ENCODE peak calls at places on chromosomes 4 and X, in ten cellular contexts. One of them, this sample, is unnamed.

GRCh38 chr4:105551968-105552746 is at the start of gene ARHGEF38:
- DNase-seq in effector memory CD8-positive, alpha-beta T cell: no peak
- DNase-seq in astrocyte: peak
- DNase-seq in cortex of kidney: no peak
- DNase-seq in Right ventricle myocardium superior: no peak
- DNase-seq in H4: no peak
- DNase-seq in psoas muscle: no peak
- DNase-seq in A549: no peak
- DNase-seq in EL: peak
- DNase-seq in T47D: peak
- DNase-seq in this sample: no peak

GRCh38 chr4:183130328-183131155 is 31.5 kb downstream of the WWC2 start:
- DNase-seq in effector memory CD8-positive, alpha-beta T cell: no peak
- DNase-seq in astrocyte: peak
- DNase-seq in cortex of kidney: no peak
- DNase-seq in Right ventricle myocardium superior: peak
- DNase-seq in H4: peak
- DNase-seq in psoas muscle: no peak
- DNase-seq in A549: no peak
- DNase-seq in EL: peak
- DNase-seq in T47D: no peak
- DNase-seq in this sample: no peak

GRCh38 chr4:73401412-73401811 is 2.7 kb upstream of the ALB start:
- DNase-seq in effector memory CD8-positive, alpha-beta T cell: no peak
- DNase-seq in astrocyte: no peak
- DNase-seq in cortex of kidney: no peak
- DNase-seq in Right ventricle myocardium superior: no peak
- DNase-seq in H4: no peak
- DNase-seq in psoas muscle: no peak
- DNase-seq in A549: no peak
- DNase-seq in EL: no peak
- DNase-seq in T47D: no peak
- DNase-seq in this sample: no peak

GRCh38 chr4:1199556-1200331 is 27.4 kb upstream of the SPON2 start:
- DNase-seq in effector memory CD8-positive, alpha-beta T cell: no peak
- DNase-seq in astrocyte: no peak
- DNase-seq in cortex of kidney: no peak
- DNase-seq in Right ventricle myocardium superior: peak
- DNase-seq in H4: no peak
- DNase-seq in psoas muscle: no peak
- DNase-seq in A549: no peak
- DNase-seq in EL: no peak
- DNase-seq in T47D: no peak
- DNase-seq in this sample: no peak

GRCh38 chr4:44928062-44928380 is 201.7 kb upstream of the GNPDA2 start:
- DNase-seq in effector memory CD8-positive, alpha-beta T cell: no peak
- DNase-seq in astrocyte: no peak
- DNase-seq in cortex of kidney: no peak
- DNase-seq in Right ventricle myocardium superior: no peak
- DNase-seq in H4: no peak
- DNase-seq in psoas muscle: no peak
- DNase-seq in A549: no peak
- DNase-seq in EL: no peak
- DNase-seq in T47D: no peak
- DNase-seq in this sample: no peak

GRCh38 chr4:154044118-154044517 is 255.2 kb upstream of the SFRP2 start:
- DNase-seq in effector memory CD8-positive, alpha-beta T cell: no peak
- DNase-seq in astrocyte: no peak
- DNase-seq in cortex of kidney: no peak
- DNase-seq in Right ventricle myocardium superior: no peak
- DNase-seq in H4: no peak
- DNase-seq in psoas muscle: no peak
- DNase-seq in A549: no peak
- DNase-seq in EL: no peak
- DNase-seq in T47D: no peak
- DNase-seq in this sample: no peak

GRCh38 chrX:134836497-134836968 is 154.3 kb upstream of the SMIM10 start:
- DNase-seq in effector memory CD8-positive, alpha-beta T cell: no peak
- DNase-seq in astrocyte: peak
- DNase-seq in cortex of kidney: no peak
- DNase-seq in Right ventricle myocardium superior: no peak
- DNase-seq in H4: peak
- DNase-seq in psoas muscle: no peak
- DNase-seq in A549: no peak
- DNase-seq in EL: peak
- DNase-seq in T47D: no peak
- DNase-seq in this sample: no peak

GRCh38 chr4:123162859-123163258 is 233.7 kb upstream of the SPRY1 start:
- DNase-seq in effector memory CD8-positive, alpha-beta T cell: no peak
- DNase-seq in astrocyte: no peak
- DNase-seq in cortex of kidney: no peak
- DNase-seq in Right ventricle myocardium superior: no peak
- DNase-seq in H4: no peak
- DNase-seq in psoas muscle: no peak
- DNase-seq in A549: no peak
- DNase-seq in EL: no peak
- DNase-seq in T47D: no peak
- DNase-seq in this sample: no peak

GRCh38 chrX:1411331-1411730 is 19.4 kb upstream of the SLC25A6 start:
- DNase-seq in effector memory CD8-positive, alpha-beta T cell: no peak
- DNase-seq in astrocyte: no peak
- DNase-seq in cortex of kidney: no peak
- DNase-seq in Right ventricle myocardium superior: no peak
- DNase-seq in H4: no peak
- DNase-seq in psoas muscle: no peak
- DNase-seq in A549: no peak
- DNase-seq in EL: no peak
- DNase-seq in T47D: no peak
- DNase-seq in this sample: no peak

GRCh38 chr4:2932561-2932950 is 30.6 kb downstream of the NOP14 start:
- DNase-seq in effector memory CD8-positive, alpha-beta T cell: no peak
- DNase-seq in astrocyte: no peak
- DNase-seq in cortex of kidney: no peak
- DNase-seq in Right ventricle myocardium superior: no peak
- DNase-seq in H4: no peak
- DNase-seq in psoas muscle: no peak
- DNase-seq in A549: no peak
- DNase-seq in EL: no peak
- DNase-seq in T47D: no peak
- DNase-seq in this sample: no peak

GRCh38 chr4:41747230-41748055 is 1.1 kb downstream of the PHOX2B start:
- DNase-seq in effector memory CD8-positive, alpha-beta T cell: no peak
- DNase-seq in astrocyte: no peak
- DNase-seq in cortex of kidney: no peak
- DNase-seq in Right ventricle myocardium superior: no peak
- DNase-seq in H4: no peak
- DNase-seq in psoas muscle: no peak
- DNase-seq in A549: no peak
- DNase-seq in EL: no peak
- DNase-seq in T47D: no peak
- DNase-seq in this sample: no peak

GRCh38 chr4:39228377-39228776 is 46.0 kb downstream of the WDR19 start:
- DNase-seq in effector memory CD8-positive, alpha-beta T cell: no peak
- DNase-seq in astrocyte: no peak
- DNase-seq in cortex of kidney: no peak
- DNase-seq in Right ventricle myocardium superior: no peak
- DNase-seq in H4: no peak
- DNase-seq in psoas muscle: no peak
- DNase-seq in A549: no peak
- DNase-seq in EL: no peak
- DNase-seq in T47D: no peak
- DNase-seq in this sample: no peak

GRCh38 chrX:9133426-9133825 is 99.5 kb upstream of the FAM9B start:
- DNase-seq in effector memory CD8-positive, alpha-beta T cell: no peak
- DNase-seq in astrocyte: peak
- DNase-seq in cortex of kidney: no peak
- DNase-seq in Right ventricle myocardium superior: no peak
- DNase-seq in H4: no peak
- DNase-seq in psoas muscle: no peak
- DNase-seq in A549: no peak
- DNase-seq in EL: peak
- DNase-seq in T47D: no peak
- DNase-seq in this sample: no peak

GRCh38 chr4:139762715-139763114 is 97.1 kb downstream of the MGST2 start:
- DNase-seq in effector memory CD8-positive, alpha-beta T cell: no peak
- DNase-seq in astrocyte: no peak
- DNase-seq in cortex of kidney: no peak
- DNase-seq in Right ventricle myocardium superior: no peak
- DNase-seq in H4: no peak
- DNase-seq in psoas muscle: no peak
- DNase-seq in A549: no peak
- DNase-seq in EL: no peak
- DNase-seq in T47D: no peak
- DNase-seq in this sample: no peak

GRCh38 chr4:124427095-124427767 is 285.3 kb downstream of the ANKRD50 start:
- DNase-seq in effector memory CD8-positive, alpha-beta T cell: no peak
- DNase-seq in astrocyte: no peak
- DNase-seq in cortex of kidney: no peak
- DNase-seq in Right ventricle myocardium superior: no peak
- DNase-seq in H4: no peak
- DNase-seq in psoas muscle: no peak
- DNase-seq in A549: no peak
- DNase-seq in EL: no peak
- DNase-seq in T47D: no peak
- DNase-seq in this sample: no peak

GRCh38 chr4:67437974-67438713 is 107.2 kb downstream of the CENPC start:
- DNase-seq in effector memory CD8-positive, alpha-beta T cell: no peak
- DNase-seq in astrocyte: peak
- DNase-seq in cortex of kidney: no peak
- DNase-seq in Right ventricle myocardium superior: no peak
- DNase-seq in H4: peak
- DNase-seq in psoas muscle: no peak
- DNase-seq in A549: no peak
- DNase-seq in EL: peak
- DNase-seq in T47D: no peak
- DNase-seq in this sample: no peak

GRCh38 chr4:53196195-53196641 is 169.6 kb downstream of the SCFD2 start:
- DNase-seq in effector memory CD8-positive, alpha-beta T cell: no peak
- DNase-seq in astrocyte: no peak
- DNase-seq in cortex of kidney: no peak
- DNase-seq in Right ventricle myocardium superior: no peak
- DNase-seq in H4: no peak
- DNase-seq in psoas muscle: no peak
- DNase-seq in A549: no peak
- DNase-seq in EL: no peak
- DNase-seq in T47D: no peak
- DNase-seq in this sample: no peak

GRCh38 chrX:86137071-86137470 is 11.2 kb upstream of the DACH2 start:
- DNase-seq in effector memory CD8-positive, alpha-beta T cell: no peak
- DNase-seq in astrocyte: no peak
- DNase-seq in cortex of kidney: no peak
- DNase-seq in Right ventricle myocardium superior: no peak
- DNase-seq in H4: no peak
- DNase-seq in psoas muscle: no peak
- DNase-seq in A549: no peak
- DNase-seq in EL: peak
- DNase-seq in T47D: no peak
- DNase-seq in this sample: no peak

GRCh38 chrX:118530537-118530936 is 34.9 kb downstream of the DOCK11 start:
- DNase-seq in effector memory CD8-positive, alpha-beta T cell: no peak
- DNase-seq in astrocyte: peak
- DNase-seq in cortex of kidney: no peak
- DNase-seq in Right ventricle myocardium superior: no peak
- DNase-seq in H4: no peak
- DNase-seq in psoas muscle: no peak
- DNase-seq in A549: no peak
- DNase-seq in EL: peak
- DNase-seq in T47D: no peak
- DNase-seq in this sample: no peak

GRCh38 chr4:140100771-140101170 is 53.2 kb downstream of the MAML3 start:
- DNase-seq in effector memory CD8-positive, alpha-beta T cell: no peak
- DNase-seq in astrocyte: peak
- DNase-seq in cortex of kidney: no peak
- DNase-seq in Right ventricle myocardium superior: no peak
- DNase-seq in H4: no peak
- DNase-seq in psoas muscle: no peak
- DNase-seq in A549: no peak
- DNase-seq in EL: no peak
- DNase-seq in T47D: no peak
- DNase-seq in this sample: no peak

This sample was measured in caudate nucleus.